ENCODE peak calls at places on chromosomes 5 and 9, in four cellular contexts. H is mesendoderm, E is H9, A is H1. X is an unnamed sample.

GRCh38 chr9:133437753-133438531 is 15.8 kb downstream of the ADAMTS13 start:
- DNase-seq in H (no peak), E (peak), A (no peak), X (no peak)

GRCh38 chr5:150140830-150141229 is 14.8 kb downstream of the PDGFRB start:
- DNase-seq in H (no peak), E (no peak), A (no peak), X (peak)

GRCh38 chr5:1899201-1899600 is 16.5 kb upstream of the IRX4 start:
- DNase-seq in H (no peak), E (no peak), A (no peak), X (no peak)

GRCh38 chr5:150559088-150559487 is 51.2 kb downstream of the NDST1 start:
- DNase-seq in H (no peak), E (no peak), A (no peak), X (no peak)

GRCh38 chr5:53971566-53971965 is 338.8 kb downstream of the ARL15 start:
- DNase-seq in H (no peak), E (no peak), A (no peak), X (peak)

GRCh38 chr5:93279292-93279974 is 301.6 kb downstream of the NR2F1-AS1 start:
- DNase-seq in H (no peak), E (no peak), A (no peak), X (peak)

GRCh38 chr9:32423371-32423770 is 38.9 kb downstream of the ACO1 start:
- DNase-seq in H (no peak), E (no peak), A (no peak), X (peak)

GRCh38 chr9:104280216-104280585 is 186.1 kb downstream of the SMC2 start:
- DNase-seq in H (no peak), E (no peak), A (no peak), X (no peak)

GRCh38 chr9:87606921-87607521 is 109.4 kb downstream of the DAPK1 start:
- DNase-seq in H (no peak), E (no peak), A (no peak), X (peak)

GRCh38 chr9:134320916-134321570 is 5.2 kb upstream of the RXRA start:
- DNase-seq in H (no peak), E (no peak), A (no peak), X (no peak)

GRCh38 chr9:133918123-133918813 is 73.9 kb downstream of the VAV2 start:
- DNase-seq in H (no peak), E (no peak), A (no peak), X (peak)

GRCh38 chr5:154301726-154302125 is 111.2 kb downstream of the GALNT10 start:
- DNase-seq in H (no peak), E (no peak), A (no peak), X (no peak)

GRCh38 chr9:18848657-18849056 is 184.4 kb downstream of the SAXO1 start:
- DNase-seq in H (no peak), E (no peak), A (no peak), X (no peak)

GRCh38 chr5:176732736-176733585 is 77.4 kb upstream of the UNC5A start:
- DNase-seq in H (no peak), E (peak), A (no peak), X (no peak)

GRCh38 chr9:77457916-77458592 is 190.1 kb downstream of the GNA14 start:
- DNase-seq in H (peak), E (peak), A (no peak), X (peak)

GRCh38 chr5:138905541-138905940 is 30.4 kb upstream of the LRRTM2 start:
- DNase-seq in H (peak), E (no peak), A (no peak), X (peak)

GRCh38 chr9:133999866-134000265 is 7.7 kb upstream of the VAV2 start:
- DNase-seq in H (no peak), E (no peak), A (no peak), X (no peak)

GRCh38 chr9:120882935-120883607 is 6.1 kb upstream of the PHF19 start:
- DNase-seq in H (no peak), E (no peak), A (no peak), X (no peak)

GRCh38 chr9:90943341-90943740 is 141.7 kb downstream of the SYK start:
- DNase-seq in H (no peak), E (no peak), A (no peak), X (peak)

GRCh38 chr5:179279347-179280094 is 65.7 kb downstream of the ADAMTS2 start:
- DNase-seq in H (no peak), E (no peak), A (no peak), X (no peak)

GRCh38 chr9:6133346-6134063 is 82.1 kb upstream of the IL33 start:
- DNase-seq in H (no peak), E (no peak), A (no peak), X (no peak)

GRCh38 chr5:154059039-154059430 is 20.3 kb downstream of the MFAP3 start:
- DNase-seq in H (no peak), E (no peak), A (no peak), X (no peak)

GRCh38 chr9:135662758-135663450 is at the start of gene LCN9:
- DNase-seq in H (peak), E (peak), A (no peak), X (no peak)
- H3K56ac ChIP-seq in H (no peak), E (no peak), A (no peak), X (no peak)

DNA sequence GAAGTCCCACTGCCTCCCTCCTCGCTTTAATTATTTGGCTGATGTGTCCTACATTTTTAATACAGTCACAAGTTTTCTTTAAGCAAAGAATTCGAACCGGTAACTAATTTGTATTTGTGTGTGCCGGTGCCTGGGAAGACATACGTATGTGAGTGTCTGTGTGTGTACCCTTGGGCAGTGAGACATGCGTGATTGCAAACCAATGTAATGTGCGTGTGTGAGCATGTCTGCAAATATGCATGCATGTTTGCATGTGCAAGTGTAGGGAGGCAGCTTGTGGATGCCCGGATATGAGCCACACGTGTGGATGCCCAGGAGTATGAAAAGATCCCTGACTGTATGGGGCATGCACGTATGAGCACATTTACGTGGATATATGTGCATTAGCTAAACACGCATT is 44.4 kb upstream of the NEK6 start:
- DNase-seq in H (no peak), E (no peak), A (no peak), X (no peak)
- H3K56ac ChIP-seq in H (no peak), E (no peak), A (no peak), X (no peak)

DNA sequence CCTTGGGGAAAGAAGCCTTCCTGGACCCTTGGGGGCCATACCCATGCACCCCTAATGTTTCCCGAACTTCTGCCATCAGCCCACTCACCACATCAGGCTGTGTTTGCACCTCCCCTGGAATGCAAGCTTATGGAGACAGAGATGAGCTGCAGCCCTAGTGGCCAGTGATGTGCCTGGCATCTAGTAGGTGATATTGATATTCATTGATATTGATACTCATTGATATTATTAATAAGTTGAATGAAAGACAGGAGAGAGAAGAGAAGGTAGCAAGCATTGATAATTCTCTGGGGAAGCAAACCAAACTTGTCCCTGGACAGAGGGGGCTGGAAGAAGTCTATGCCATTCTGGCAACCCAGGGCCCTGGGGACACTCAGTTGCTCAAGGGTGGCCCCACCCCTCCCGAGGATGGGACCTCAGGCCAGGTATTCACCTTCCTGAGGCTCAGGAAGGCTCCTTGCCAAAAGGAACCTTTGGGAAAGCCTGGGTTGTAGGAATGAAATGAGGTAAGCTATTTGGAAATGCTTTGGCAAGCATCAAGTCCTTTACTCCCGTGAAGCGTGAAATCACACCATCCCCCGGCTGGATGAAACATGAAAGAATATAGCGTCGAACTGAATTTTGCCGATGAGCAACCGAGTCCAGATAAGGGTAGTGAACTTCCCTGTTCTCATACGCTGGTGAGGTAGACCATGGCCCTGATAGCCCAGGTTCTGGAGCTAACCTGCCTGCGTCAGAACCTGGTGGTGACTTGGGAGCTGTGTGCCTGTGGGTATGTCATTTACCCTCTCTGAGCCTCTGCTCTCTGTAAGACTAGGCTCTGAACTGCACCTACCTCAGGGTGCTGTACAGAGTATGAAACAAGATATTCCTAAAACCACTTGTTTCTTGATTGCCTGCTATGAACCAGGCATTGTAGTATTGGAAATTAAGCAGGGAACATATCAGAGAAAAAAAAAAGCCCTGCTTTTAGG is 105.1 kb upstream of the BOD1 start:
- DNase-seq in H (no peak), E (no peak), A (no peak), X (no peak)
- H3K56ac ChIP-seq in H (no peak), E (no peak), A (no peak), X (no peak)

DNA sequence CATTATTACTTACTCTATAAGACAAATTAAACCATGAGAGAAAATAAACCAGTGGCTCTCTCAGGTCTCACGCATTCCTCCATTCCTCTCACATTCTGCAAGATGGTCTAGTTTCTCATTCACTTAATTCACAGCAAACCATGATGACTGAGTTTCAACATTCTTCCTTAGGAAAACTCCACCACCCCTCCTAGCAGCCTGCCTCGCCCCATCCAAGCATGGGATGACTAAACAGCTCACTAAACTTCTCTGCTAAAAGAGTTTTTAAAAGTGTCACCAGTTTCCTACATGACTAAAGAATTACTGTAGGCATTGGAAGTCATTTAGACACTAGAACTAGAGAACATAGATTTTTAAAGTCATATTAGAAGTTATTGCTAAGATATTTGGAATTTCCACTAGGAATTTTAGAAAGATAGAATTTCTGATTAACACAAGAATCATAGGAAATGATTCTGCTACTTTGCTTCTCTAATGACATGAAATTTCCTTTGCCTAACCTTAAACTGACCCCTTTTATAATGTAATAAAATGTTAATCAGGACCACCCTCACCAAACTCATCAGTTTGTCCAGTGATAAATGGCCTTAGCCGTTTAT is 5.5 kb upstream of the ESM1 start:
- DNase-seq in H (peak), E (no peak), A (no peak), X (peak)
- H3K56ac ChIP-seq in H (no peak), E (no peak), A (no peak), X (no peak)

GRCh38 chr5:119179857-119180641 is 109.2 kb downstream of the DMXL1 start:
- DNase-seq in H (no peak), E (no peak), A (no peak), X (peak)
- H3K56ac ChIP-seq in H (no peak), E (no peak), A (no peak), X (no peak)

X was measured in IMR-90.